ENCODE peak calls at places on chromosomes 3 and 15, in seven cellular contexts. T is H9, Q is body of pancreas, E is mammary epithelial cell, G is thoracic aorta, Y is uterus, P is GM13976. N is an unnamed sample.

GRCh38 chr3:186283651-186284445 is 78.2 kb downstream of the DGKG start:
- DNase-seq in Q (no peak), Y (no peak), T (no peak), P (no peak), E (peak), G (no peak), N (no peak)

GRCh38 chr15:74857082-74857655 is 14.2 kb upstream of the ULK3 start:
- DNase-seq in T (no peak), Q (no peak), P (peak), E (no peak), G (no peak), Y (no peak), N (no peak)

GRCh38 chr15:43511012-43511885 is 6.2 kb upstream of the MAP1A start:
- DNase-seq in Y (no peak), E (no peak), T (peak), G (no peak), P (peak), Q (no peak), N (peak)

GRCh38 chr15:89017370-89018066 is 70.7 kb upstream of the ABHD2 start:
- DNase-seq in P (peak), T (peak), Q (peak), E (peak), G (peak), Y (peak), N (peak)

GRCh38 chr3:8854656-8855055 is 85.2 kb upstream of the OXTR start:
- DNase-seq in G (no peak), Q (no peak), Y (no peak), T (no peak), P (no peak), E (no peak), N (no peak)

GRCh38 chr3:5426094-5426883 is 238.8 kb downstream of the EDEM1 start:
- DNase-seq in E (peak), Q (peak), T (peak), P (peak), G (peak), Y (peak), N (peak)

GRCh38 chr3:100335137-100335833 is 728 bp downstream of the NIT2 start:
- DNase-seq in P (peak), Q (no peak), T (peak), Y (peak), G (no peak), E (peak), N (no peak)

GRCh38 chr15:28147827-28148226 is 48.7 kb upstream of the OCA2 start:
- DNase-seq in T (no peak), P (no peak), G (no peak), E (no peak), Q (no peak), Y (no peak), N (no peak)

GRCh38 chr3:125129512-125129962 is 73.7 kb upstream of the HEG1 start:
- DNase-seq in Y (peak), T (no peak), Q (no peak), P (no peak), G (peak), E (peak), N (no peak)

GRCh38 chr3:171113716-171114115 is 87.2 kb upstream of the SLC2A2 start:
- DNase-seq in P (no peak), E (no peak), Y (no peak), G (no peak), T (peak), Q (no peak), N (no peak)

GRCh38 chr3:66362541-66362941 is 138.3 kb downstream of the LRIG1 start:
- DNase-seq in G (no peak), T (no peak), Y (no peak), Q (no peak), P (no peak), E (no peak), N (no peak)

GRCh38 chr3:180601688-180602666 is at the start of gene TTC14:
- DNase-seq in Y (peak), G (peak), Q (peak), P (peak), E (peak), T (peak), N (peak)

GRCh38 chr15:82646250-82647044 is 716 bp downstream of the CPEB1 start:
- DNase-seq in Q (peak), Y (peak), G (no peak), P (no peak), T (peak), E (no peak), N (no peak)

GRCh38 chr3:24365168-24365567 is 129.5 kb downstream of the THRB start:
- DNase-seq in Q (peak), P (no peak), Y (peak), T (no peak), G (peak), E (peak), N (no peak)

GRCh38 chr3:46835059-46835458 is 28.2 kb downstream of the MYL3 start:
- DNase-seq in P (no peak), G (no peak), T (no peak), Q (peak), Y (no peak), E (no peak), N (no peak)

GRCh38 chr3:94115482-94115881 is 52.6 kb downstream of the NSUN3 start:
- DNase-seq in E (peak), Y (no peak), T (no peak), P (no peak), G (no peak), Q (no peak), N (peak)

GRCh38 chr3:38283810-38284775 is 2.0 kb downstream of the SLC22A14 start:
- DNase-seq in P (no peak), T (no peak), G (no peak), Y (no peak), E (no peak), Q (no peak), N (no peak)

GRCh38 chr3:107235193-107235922 is 141.9 kb upstream of the CCDC54 start:
- DNase-seq in Y (no peak), T (no peak), P (no peak), Q (no peak), G (no peak), E (no peak), N (no peak)

GRCh38 chr15:40347559-40348470 is 3.0 kb upstream of the PHGR1 start:
- DNase-seq in Q (no peak), G (no peak), Y (no peak), E (no peak), T (no peak), P (no peak), N (no peak)

GRCh38 chr15:65916664-65917406 is 47.5 kb downstream of the RAB11A start:
- DNase-seq in G (no peak), T (peak), E (peak), P (peak), Y (peak), Q (peak), N (peak)

GRCh38 chr3:184016169-184016570 is 1.5 kb downstream of the ABCC5 start:
- DNase-seq in P (no peak), E (no peak), Q (no peak), G (no peak), T (no peak), Y (no peak), N (no peak)

GRCh38 chr3:10602769-10603768 is 97.7 kb upstream of the ATP2B2 start:
- DNase-seq in P (peak), G (no peak), T (no peak), E (no peak), Y (no peak), Q (no peak), N (no peak)

GRCh38 chr3:136957751-136958288 is at the start of gene IL20RB:
- DNase-seq in P (no peak), T (peak), Y (no peak), E (peak), G (no peak), Q (no peak), N (no peak)

GRCh38 chr3:73121684-73122331 is 60.3 kb downstream of the EBLN2 start:
- DNase-seq in Y (no peak), P (no peak), G (no peak), E (no peak), T (no peak), Q (no peak), N (no peak)

GRCh38 chr3:129827765-129828164 is 65.7 kb downstream of the TMCC1 start:
- DNase-seq in E (no peak), T (no peak), Y (no peak), Q (no peak), G (no peak), P (peak), N (no peak)

GRCh38 chr15:75346796-75347221 is at the start of gene NEIL1:
- DNase-seq in Q (no peak), P (no peak), G (no peak), T (peak), E (no peak), Y (no peak), N (no peak)

GRCh38 chr3:4802903-4803302 is 176.3 kb upstream of the BHLHE40 start:
- DNase-seq in E (no peak), P (no peak), G (no peak), Y (no peak), Q (no peak), T (no peak), N (no peak)

GRCh38 chr15:69170597-69170996 is 10.2 kb downstream of the GLCE start:
- DNase-seq in T (no peak), E (no peak), Y (no peak), G (no peak), P (no peak), Q (no peak), N (no peak)

DNA sequence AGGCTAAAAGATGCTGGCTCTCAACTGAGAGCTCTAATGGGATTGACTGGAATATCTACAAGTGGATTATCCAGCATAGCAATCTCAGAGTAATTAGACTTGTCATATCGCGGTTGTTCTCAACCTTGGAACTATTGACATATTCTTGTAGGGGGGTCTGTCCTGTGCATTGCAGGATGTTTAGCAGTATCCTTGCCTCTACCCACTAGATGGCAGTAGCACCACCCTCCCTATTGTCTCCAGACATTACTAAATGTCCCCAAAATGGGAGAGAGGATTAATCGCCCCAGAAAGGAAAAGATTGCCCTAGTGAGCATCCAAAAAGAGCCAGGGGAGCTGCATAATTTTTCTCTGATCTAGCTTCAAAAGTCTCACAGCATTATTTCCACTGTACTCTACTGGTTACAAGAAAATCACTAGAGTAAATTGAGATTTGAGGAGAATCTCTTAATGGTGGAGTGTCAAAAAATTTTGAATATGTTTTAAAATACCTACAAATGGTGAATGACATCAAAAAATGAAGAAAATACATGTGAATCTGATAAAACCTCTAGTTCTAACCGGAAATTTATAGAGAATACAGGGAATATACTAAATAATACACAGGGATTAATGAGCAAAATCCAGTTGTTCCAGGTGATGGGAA is 388.2 kb upstream of the AGTR1 start:
- DNase-seq in Y (no peak), G (no peak), P (no peak), T (peak), E (peak), Q (peak), N (peak)
- TF ChIP-seq CTCF in Y (peak), G (peak), P (peak), T (peak), E (peak), Q (peak), N (peak)

DNA sequence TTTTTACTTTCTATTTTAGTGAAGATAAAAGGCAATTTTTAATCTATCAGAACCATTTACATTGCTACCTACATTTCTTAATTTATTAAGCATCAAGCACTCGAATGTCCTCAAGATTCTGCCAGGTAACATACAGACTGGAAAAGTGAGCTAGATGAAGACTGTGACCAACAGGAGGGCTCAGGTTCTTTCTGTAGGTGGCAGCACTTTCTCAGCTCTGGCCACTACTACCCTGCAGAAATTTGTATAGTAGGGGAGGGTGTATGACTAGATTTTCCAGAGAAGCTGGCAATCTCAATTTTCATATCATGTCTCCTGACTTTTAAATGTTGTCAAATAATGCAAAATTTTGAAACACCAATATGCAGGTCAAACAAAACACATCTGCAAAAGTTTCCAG is 165.0 kb upstream of the SUCLG2 start:
- DNase-seq in Q (no peak), E (no peak), P (no peak), T (peak), Y (no peak), G (no peak), N (no peak)
- TF ChIP-seq CTCF in Q (peak), E (no peak), P (peak), T (peak), Y (no peak), G (no peak), N (peak)

DNA sequence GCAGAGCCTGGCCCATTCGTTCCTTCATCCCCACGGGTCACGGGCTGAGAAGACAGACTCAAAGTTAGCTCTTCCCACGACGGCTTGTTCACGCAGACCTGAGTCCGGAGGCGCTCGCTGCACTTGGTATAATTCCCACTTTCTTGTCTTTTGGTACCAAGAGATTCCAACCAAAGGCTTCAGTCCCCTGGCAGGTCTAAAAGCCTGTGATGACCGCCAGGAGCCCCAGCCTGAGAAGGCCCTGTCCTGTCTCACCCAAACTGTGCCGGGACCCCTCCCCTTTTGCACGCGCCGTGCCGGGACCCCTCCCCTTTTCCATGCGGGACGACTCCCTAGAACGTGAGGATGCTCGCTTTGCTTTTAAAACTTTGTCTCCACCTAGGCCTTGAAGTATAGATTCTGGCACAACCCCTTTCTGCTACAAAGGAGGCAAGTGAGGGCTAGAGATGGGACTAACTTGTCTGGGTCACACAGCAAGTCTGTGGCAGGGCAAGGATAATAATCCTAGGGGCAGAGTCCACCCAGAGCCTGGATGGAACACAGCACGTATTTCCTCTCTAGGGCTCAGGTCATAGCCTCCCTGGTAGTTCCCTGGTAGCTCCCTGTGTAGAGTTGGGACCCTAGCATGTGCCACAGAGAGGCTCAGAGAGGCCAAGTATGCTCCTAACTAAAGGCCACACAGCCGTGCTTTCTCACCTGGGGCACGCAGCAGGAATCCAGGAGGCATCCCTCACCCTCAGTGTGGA is 211.3 kb downstream of the XXYLT1 start:
- DNase-seq in T (no peak), Q (no peak), E (no peak), G (no peak), P (no peak), Y (no peak), N (no peak)
- TF ChIP-seq CTCF in T (no peak), Q (no peak), E (no peak), G (no peak), P (no peak), Y (no peak), N (no peak)

GRCh38 chr3:127003175-127003555 is 20.2 kb downstream of the PLXNA1 start:
- DNase-seq in E (no peak), G (no peak), Q (no peak), P (no peak), T (no peak), Y (no peak), N (no peak)

GRCh38 chr3:127003601-127004280 is 20.8 kb downstream of the PLXNA1 start:
- DNase-seq in G (no peak), E (no peak), Q (no peak), Y (no peak), T (no peak), P (no peak), N (no peak)

GRCh38 chr3:127001486-127002194 is 18.7 kb downstream of the PLXNA1 start:
- DNase-seq in P (no peak), E (no peak), Q (no peak), Y (no peak), T (no peak), G (no peak), N (no peak)

GRCh38 chr3:127000792-127001191 is 17.9 kb downstream of the PLXNA1 start:
- DNase-seq in Y (no peak), P (no peak), Q (no peak), T (no peak), G (no peak), E (no peak), N (no peak)

GRCh38 chr3:127002195-127003174 is 19.6 kb downstream of the PLXNA1 start:
- DNase-seq in Y (peak), G (peak), Q (peak), E (peak), P (no peak), T (peak), N (peak)
- TF ChIP-seq CTCF in Y (peak), G (peak), Q (peak), E (peak), P (no peak), T (peak), N (peak)

DNA sequence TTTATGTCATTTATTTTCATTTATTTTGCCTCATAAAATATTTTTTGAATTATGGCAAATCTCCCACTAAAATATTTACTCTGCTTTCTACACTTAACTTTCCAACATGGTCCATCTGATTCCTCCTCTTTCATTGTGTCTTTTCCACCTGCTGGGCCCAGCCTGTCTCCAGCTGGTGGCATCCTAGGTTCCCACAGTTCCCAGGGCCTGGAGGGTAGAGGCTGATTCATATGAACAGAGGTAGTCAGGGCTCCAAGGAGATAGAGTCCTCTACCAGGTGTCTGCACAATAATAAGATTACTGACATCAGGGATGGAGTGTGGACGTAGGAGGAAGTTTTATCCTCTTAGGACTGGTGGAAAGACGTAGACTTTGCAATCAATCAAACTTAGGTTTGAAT is 14.3 kb downstream of the ZBTB38 start:
- DNase-seq in Q (no peak), T (no peak), P (no peak), E (no peak), G (no peak), Y (no peak), N (no peak)
- TF ChIP-seq CTCF in Q (no peak), T (no peak), P (no peak), E (no peak), G (no peak), Y (no peak), N (no peak)

N was measured in neural crest cell.